ENCODE peak calls at places on chromosomes 11 and 22, in five cellular contexts. Q is tibial nerve, J is MM.1S, P is dorsolateral prefrontal cortex, N is omental fat pad. H is an unnamed sample.

GRCh38 chr11:73172992-73173656 is 31.0 kb upstream of the FCHSD2 start:
- DNase-seq in N (no peak), Q (no peak), J (no peak), P (no peak), H (no peak)

GRCh38 chr22:26016916-26017315 is 152.3 kb upstream of the SEZ6L start:
- DNase-seq in J (no peak), N (no peak), Q (no peak), P (no peak), H (no peak)

GRCh38 chr11:132941024-132941646 is 591.2 kb downstream of the OPCML start:
- DNase-seq in P (no peak), J (no peak), Q (no peak), N (no peak), H (peak)

GRCh38 chr11:17259519-17259918 is 17.0 kb upstream of the NUCB2 start:
- DNase-seq in Q (no peak), J (no peak), P (no peak), N (no peak), H (no peak)

GRCh38 chr11:2074266-2074825 is 64.8 kb downstream of the IGF2 start:
- DNase-seq in Q (no peak), J (no peak), P (no peak), N (no peak), H (peak)

GRCh38 chr11:66188580-66188979 is 79.9 kb upstream of the RAB1B start:
- DNase-seq in N (no peak), Q (no peak), J (no peak), P (no peak), H (peak)

GRCh38 chr22:36319595-36320497 is 66.9 kb downstream of the APOL1 start:
- DNase-seq in P (no peak), Q (no peak), J (no peak), N (no peak), H (no peak)

GRCh38 chr22:28855355-28856094 is 27.8 kb upstream of the ZNRF3 start:
- DNase-seq in Q (no peak), N (no peak), P (no peak), J (peak), H (peak)

GRCh38 chr22:46078241-46079092 is 71.9 kb upstream of the PPARA start:
- DNase-seq in N (no peak), P (no peak), Q (peak), J (no peak), H (no peak)

GRCh38 chr22:46436595-46437163 is 100.7 kb downstream of the CELSR1 start:
- DNase-seq in N (no peak), J (no peak), P (no peak), Q (no peak), H (no peak)

GRCh38 chr11:5004429-5005274 is 10.0 kb downstream of the OR51L1 start:
- DNase-seq in Q (no peak), J (peak), P (peak), N (peak), H (peak)

GRCh38 chr11:18618341-18619025 is 15.7 kb downstream of the SPTY2D1 start:
- DNase-seq in J (no peak), P (no peak), N (no peak), Q (no peak), H (no peak)

GRCh38 chr22:37381489-37381888 is 45.8 kb downstream of the ELFN2 start:
- DNase-seq in N (no peak), P (no peak), Q (no peak), J (no peak), H (no peak)

GRCh38 chr22:18950141-18950540 is 14.0 kb upstream of the PRODH start:
- DNase-seq in J (no peak), N (no peak), P (no peak), Q (peak), H (no peak)

GRCh38 chr22:26139320-26139719 is 29.9 kb upstream of the SEZ6L start:
- DNase-seq in P (peak), J (no peak), N (no peak), Q (no peak), H (no peak)

GRCh38 chr11:108734956-108735559 is 70.2 kb downstream of the DDX10 start:
- DNase-seq in N (no peak), P (no peak), J (peak), Q (no peak), H (peak)

GRCh38 chr11:6607190-6607635 is 3.6 kb downstream of the ILK start:
- DNase-seq in Q (no peak), N (no peak), J (no peak), P (no peak), H (no peak)

GRCh38 chr11:106344392-106344791 is 266.9 kb downstream of the AASDHPPT start:
- DNase-seq in P (no peak), Q (no peak), N (no peak), J (no peak), H (no peak)

GRCh38 chr11:6627762-6628241 is 8.6 kb upstream of the TPP1 start:
- DNase-seq in J (peak), P (no peak), Q (no peak), N (no peak), H (peak)

GRCh38 chr22:38706101-38706884 is 549 bp downstream of the GTPBP1 start:
- DNase-seq in N (no peak), Q (no peak), J (peak), P (no peak), H (peak)

GRCh38 chr11:117442049-117442868 is 114.6 kb downstream of the CEP164 start:
- DNase-seq in N (no peak), P (no peak), J (no peak), Q (no peak), H (no peak)

GRCh38 chr22:46984751-46985506 is 222.5 kb downstream of the TBC1D22A start:
- DNase-seq in J (no peak), N (no peak), Q (no peak), P (no peak), H (no peak)

GRCh38 chr11:93234602-93235207 is 36.9 kb upstream of the SLC36A4 start:
- DNase-seq in P (peak), N (peak), J (peak), Q (peak), H (peak)

GRCh38 chr11:93238956-93239355 is 41.2 kb upstream of the SLC36A4 start:
- DNase-seq in J (no peak), Q (no peak), P (no peak), N (no peak), H (no peak)

GRCh38 chr11:93236741-93237675 is 39.2 kb upstream of the SLC36A4 start:
- DNase-seq in P (no peak), J (peak), N (no peak), Q (no peak), H (peak)
- TF ChIP-seq CTCF in P (peak), J (peak), N (no peak), Q (peak), H (peak)

DNA sequence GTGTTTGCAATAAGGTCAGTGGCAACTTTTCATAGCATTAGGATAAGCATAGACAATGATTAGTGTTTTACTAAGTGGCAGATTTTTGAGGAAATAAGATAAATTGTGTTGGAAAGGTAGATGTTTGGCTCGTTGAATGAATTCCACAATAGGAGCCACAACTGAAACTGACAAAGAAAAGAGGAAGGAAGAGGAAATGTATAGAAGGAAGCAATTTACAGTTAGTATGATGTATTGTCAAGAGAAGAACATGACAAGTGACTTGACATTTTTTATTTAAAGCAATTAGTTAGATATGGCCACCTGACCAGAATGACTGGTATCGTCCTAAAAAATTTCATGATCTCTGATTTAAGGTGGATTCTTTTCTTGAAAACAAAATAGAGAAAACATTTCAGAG is 3.1 kb upstream of the RAG2 start:
- DNase-seq in J (no peak), Q (no peak), N (no peak), P (no peak), H (no peak)
- TF ChIP-seq CTCF in J (no peak), Q (no peak), N (no peak), P (no peak), H (no peak)

GRCh38 chr22:43270314-43270908 is 72.8 kb downstream of the SCUBE1 start:
- DNase-seq in J (peak), Q (no peak), N (no peak), P (no peak), H (no peak)
- TF ChIP-seq CTCF in J (peak), Q (no peak), N (no peak), P (no peak), H (no peak)

DNA sequence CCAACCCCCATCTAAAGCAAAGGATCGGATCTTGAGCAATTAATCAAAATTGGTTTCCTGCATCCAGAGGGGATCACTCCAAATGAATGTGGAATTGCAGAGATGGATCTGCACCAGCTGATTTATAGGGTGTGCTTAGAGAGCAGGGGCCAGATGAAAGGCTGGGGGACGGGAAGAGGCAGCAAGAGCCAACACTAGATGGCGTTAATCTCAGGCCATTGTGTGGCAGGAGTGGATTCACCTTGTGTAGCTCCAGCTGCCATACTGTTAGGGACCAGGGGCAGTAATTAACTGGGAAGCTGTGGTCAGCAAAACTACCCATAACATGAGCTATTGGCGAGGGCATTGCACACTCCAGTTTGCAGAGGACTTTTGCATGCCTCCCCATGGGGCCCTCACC is 35.6 kb downstream of the SERPINH1 start:
- DNase-seq in J (peak), N (no peak), P (no peak), Q (no peak), H (peak)
- TF ChIP-seq CTCF in J (peak), N (no peak), P (peak), Q (no peak), H (peak)

GRCh38 chr11:11788067-11788710 is 53.6 kb upstream of the USP47 start:
- DNase-seq in P (no peak), J (no peak), Q (no peak), N (no peak), H (no peak)
- TF ChIP-seq CTCF in P (no peak), J (no peak), Q (no peak), N (no peak), H (peak)

GRCh38 chr11:10418259-10418949 is 36.7 kb upstream of the AMPD3 start:
- DNase-seq in J (no peak), N (no peak), Q (no peak), P (no peak), H (no peak)

GRCh38 chr11:10413268-10413667 is 41.8 kb upstream of the AMPD3 start:
- DNase-seq in N (no peak), Q (no peak), J (peak), P (peak), H (peak)

GRCh38 chr11:10414659-10415058 is 40.4 kb upstream of the AMPD3 start:
- DNase-seq in J (peak), N (no peak), Q (no peak), P (no peak), H (peak)

GRCh38 chr11:10414181-10414580 is 40.9 kb upstream of the AMPD3 start:
- DNase-seq in N (no peak), P (no peak), J (peak), Q (no peak), H (no peak)

GRCh38 chr11:10415817-10416392 is 39.2 kb upstream of the AMPD3 start:
- DNase-seq in N (no peak), P (no peak), J (no peak), Q (no peak), H (no peak)
- TF ChIP-seq CTCF in N (no peak), P (peak), J (no peak), Q (no peak), H (no peak)

GRCh38 chr11:20372081-20372480 is 8.6 kb downstream of the HTATIP2 start:
- DNase-seq in J (no peak), N (no peak), P (no peak), Q (no peak), H (no peak)

GRCh38 chr11:20373102-20373501 is 9.6 kb downstream of the HTATIP2 start:
- DNase-seq in N (no peak), J (no peak), P (no peak), Q (no peak), H (no peak)

GRCh38 chr11:20373568-20374209 is 10.2 kb downstream of the HTATIP2 start:
- DNase-seq in N (no peak), Q (no peak), P (no peak), J (no peak), H (no peak)

GRCh38 chr11:20374746-20375305 is 11.3 kb downstream of the HTATIP2 start:
- DNase-seq in J (no peak), P (no peak), N (no peak), Q (no peak), H (no peak)

DNA sequence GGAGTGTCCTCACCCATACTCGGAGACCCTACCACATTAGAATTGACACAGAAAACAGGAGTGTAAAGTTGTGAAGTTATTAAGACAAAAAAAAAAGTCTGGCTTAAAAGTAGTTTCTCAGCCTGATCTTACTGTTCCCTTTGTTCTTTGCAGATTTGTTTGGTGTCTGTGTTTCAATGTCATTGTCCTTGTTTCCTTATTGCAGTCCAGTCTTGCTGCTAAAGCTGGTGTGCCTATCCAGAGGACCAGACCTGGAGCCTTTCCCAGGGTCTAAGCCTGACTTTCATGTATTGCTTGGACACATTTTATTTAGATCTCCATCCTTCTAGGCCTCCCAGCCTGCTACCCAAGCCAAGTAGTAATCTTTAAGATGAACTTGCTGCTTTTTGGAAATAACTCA is 11.4 kb upstream of the PRMT3 start:
- DNase-seq in Q (no peak), N (no peak), J (no peak), P (no peak), H (no peak)
- TF ChIP-seq CTCF in Q (no peak), N (no peak), J (no peak), P (no peak), H (no peak)

GRCh38 chr11:79950172-79950571 is 509.3 kb upstream of the TENM4 start:
- DNase-seq in J (no peak), P (no peak), Q (no peak), N (no peak), H (no peak)
- TF ChIP-seq CTCF in J (no peak), P (no peak), Q (no peak), N (no peak), H (no peak)

DNA sequence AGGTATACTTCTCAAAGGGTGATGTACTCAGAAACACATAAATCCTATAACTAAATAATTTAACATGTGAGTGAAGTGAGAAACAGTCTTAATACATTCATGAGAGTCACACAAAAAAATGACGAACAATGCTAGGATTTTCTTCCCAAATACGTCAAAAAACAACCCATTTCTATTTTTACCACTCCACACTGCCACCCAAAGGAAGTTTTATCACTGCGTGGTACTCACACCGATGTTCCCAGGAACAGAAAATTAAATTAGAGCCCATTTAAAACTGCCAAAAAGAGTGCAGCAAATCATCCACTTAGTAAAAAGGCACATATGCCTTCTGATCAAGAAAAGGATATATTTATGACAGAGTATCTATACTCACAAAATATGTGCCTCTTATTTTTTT is 710.9 kb upstream of the FAT3 start:
- DNase-seq in P (no peak), Q (no peak), J (no peak), N (no peak), H (no peak)
- TF ChIP-seq CTCF in P (peak), Q (no peak), J (no peak), N (no peak), H (no peak)